ENCODE peak calls at places on chromosomes 11 and 22, in ten cellular contexts. H, L, S, B, K, I, A, T, G and N are unnamed samples.

GRCh38 chr11:27354359-27354965 is 8.6 kb downstream of the CCDC34 start:
- DNase-seq in L (no peak), S (no peak), B (no peak), H (no peak), G (no peak), I (no peak), A (no peak), T (no peak), K (no peak), N (no peak)

GRCh38 chr22:42320463-42321416 is 50.3 kb upstream of the TCF20 start:
- DNase-seq in K (peak), B (no peak), G (no peak), A (no peak), S (no peak), T (peak), L (no peak), I (no peak), H (no peak), N (no peak)

GRCh38 chr11:44634401-44635281 is 69.2 kb downstream of the CD82 start:
- DNase-seq in G (peak), L (peak), A (peak), K (peak), T (peak), S (peak), I (no peak), H (peak), B (peak), N (no peak)

GRCh38 chr11:102155676-102156075 is 45.4 kb downstream of the YAP1 start:
- DNase-seq in H (no peak), A (no peak), I (no peak), S (no peak), K (no peak), T (no peak), L (no peak), G (no peak), B (peak), N (no peak)

GRCh38 chr11:15473954-15474837 is 359.5 kb downstream of the INSC start:
- DNase-seq in S (no peak), L (no peak), A (no peak), G (no peak), I (no peak), T (no peak), B (no peak), H (no peak), K (no peak), N (no peak)

GRCh38 chr11:11843233-11843632 is 1.5 kb downstream of the USP47 start:
- DNase-seq in B (peak), L (peak), K (peak), I (no peak), H (no peak), T (no peak), A (no peak), G (no peak), S (peak), N (no peak)

GRCh38 chr11:83027794-83028193 is 43.9 kb downstream of the RAB30 start:
- DNase-seq in G (no peak), K (no peak), S (no peak), A (no peak), H (no peak), B (no peak), I (no peak), T (no peak), L (no peak), N (no peak)

GRCh38 chr22:17781319-17782031 is 7.2 kb upstream of the BID start:
- DNase-seq in S (peak), K (no peak), A (no peak), I (peak), T (no peak), G (no peak), H (no peak), L (peak), B (peak), N (no peak)

GRCh38 chr11:29008481-29008880 is 900.3 kb downstream of the METTL15 start:
- DNase-seq in L (no peak), B (no peak), T (no peak), K (no peak), A (no peak), H (no peak), G (no peak), S (no peak), I (no peak), N (no peak)

GRCh38 chr11:120122921-120123683 is 14.8 kb downstream of the TRIM29 start:
- DNase-seq in G (no peak), K (no peak), B (no peak), I (no peak), H (no peak), L (no peak), A (no peak), T (no peak), S (no peak), N (no peak)

GRCh38 chr11:60950024-60950423 is 2.0 kb downstream of the SLC15A3 start:
- DNase-seq in T (no peak), I (no peak), S (no peak), H (no peak), G (no peak), B (no peak), K (no peak), A (no peak), L (no peak), N (no peak)

GRCh38 chr11:10623797-10624761 is 55.6 kb upstream of the LYVE1 start:
- DNase-seq in H (no peak), K (peak), S (no peak), I (no peak), T (peak), L (peak), B (no peak), G (peak), A (no peak), N (no peak)

GRCh38 chr11:70466154-70466553 is 67.8 kb downstream of the CTTN start:
- DNase-seq in A (no peak), B (no peak), K (no peak), T (no peak), I (no peak), H (no peak), L (no peak), S (no peak), G (no peak), N (no peak)

GRCh38 chr11:126484266-126484665 is 128.8 kb downstream of the ST3GAL4 start:
- DNase-seq in A (no peak), L (no peak), G (no peak), T (no peak), H (no peak), I (no peak), B (peak), K (no peak), S (peak), N (no peak)

GRCh38 chr11:10688401-10688800 is 5.2 kb downstream of the IRAG1 start:
- DNase-seq in A (no peak), K (no peak), T (no peak), G (no peak), I (no peak), L (no peak), H (no peak), S (no peak), B (peak), N (no peak)

GRCh38 chr11:13290221-13290980 is 12.8 kb downstream of the BMAL1 start:
- DNase-seq in B (no peak), A (no peak), L (no peak), T (no peak), G (no peak), K (no peak), S (no peak), I (no peak), H (peak), N (no peak)

GRCh38 chr11:93908689-93909088 is 58.3 kb upstream of the VSTM5 start:
- DNase-seq in H (no peak), B (peak), K (no peak), G (no peak), L (peak), I (no peak), S (peak), T (no peak), A (no peak), N (no peak)

GRCh38 chr22:39856588-39856987 is 37.0 kb downstream of the ENTHD1 start:
- DNase-seq in G (no peak), L (no peak), B (no peak), I (no peak), H (no peak), A (no peak), T (no peak), K (no peak), S (no peak), N (no peak)

GRCh38 chr11:23359297-23359696 is 499.0 kb upstream of the CCDC179 start:
- DNase-seq in S (peak), T (peak), G (no peak), B (peak), I (no peak), A (no peak), K (no peak), L (peak), H (no peak), N (no peak)

GRCh38 chr11:78840623-78841022 is 266.0 kb upstream of the NARS2 start:
- DNase-seq in L (no peak), B (no peak), H (no peak), S (peak), T (no peak), A (no peak), K (no peak), I (no peak), G (no peak), N (no peak)

GRCh38 chr11:8814209-8814922 is 96.6 kb upstream of the AKIP1 start:
- DNase-seq in L (no peak), K (no peak), I (no peak), B (peak), A (no peak), T (no peak), H (peak), S (no peak), G (no peak), N (no peak)

GRCh38 chr11:88631497-88631896 is 294.0 kb upstream of the CTSC start:
- DNase-seq in T (no peak), K (no peak), G (no peak), B (peak), H (no peak), A (no peak), L (no peak), I (no peak), S (peak), N (no peak)

GRCh38 chr11:360326-361280 is 8.7 kb upstream of the B4GALNT4 start:
- DNase-seq in L (no peak), G (no peak), S (no peak), I (no peak), H (peak), B (no peak), A (no peak), T (no peak), K (no peak), N (no peak)

GRCh38 chr11:12185914-12186313 is 75.5 kb downstream of the MICAL2 start:
- DNase-seq in B (peak), S (no peak), A (no peak), H (no peak), G (no peak), K (peak), I (no peak), L (no peak), T (no peak), N (no peak)

GRCh38 chr11:128201801-128202200 is 385.6 kb downstream of the ETS1 start:
- DNase-seq in B (no peak), T (no peak), A (no peak), I (no peak), H (no peak), S (no peak), K (no peak), G (no peak), L (no peak), N (no peak)

GRCh38 chr11:69918938-69919650 is 99.9 kb upstream of the FGF3 start:
- DNase-seq in S (peak), I (peak), H (peak), G (peak), L (peak), K (peak), A (peak), T (peak), B (peak), N (no peak)